ENCODE peak calls at places on chromosomes 4 and X, in eight cellular contexts. F is GM23248, R is GM23338, T is hepatocyte, J is HCT116, X is neural progenitor cell, G is PC-3, B is SK-N-SH. O is an unnamed sample. For H3K27me3, the result is how much of the 10 kb centered on the place peaks cover.

GRCh38 chrX:31702208-31702607 is 630.4 kb upstream of the FTHL17 start:
- DNase-seq in R (no peak), F (no peak), J (no peak), X (no peak), B (no peak), T (no peak), G (no peak), O (no peak)

GRCh38 chr4:112279882-112280315 is 5.8 kb downstream of the TIFA start:
- DNase-seq in G (no peak), F (no peak), R (no peak), X (peak), T (no peak), B (no peak), J (no peak), O (no peak)

GRCh38 chr4:120286813-120287212 is 220.2 kb upstream of the MAD2L1 start:
- DNase-seq in B (no peak), R (peak), X (no peak), J (no peak), F (peak), G (peak), T (no peak), O (no peak)

GRCh38 chr4:112327950-112328349 is 30.8 kb downstream of the ALPK1 start:
- DNase-seq in G (peak), J (peak), R (peak), F (peak), X (peak), B (peak), T (peak), O (peak)

GRCh38 chr4:16196482-16197393 is 29.5 kb downstream of the TAPT1 start:
- DNase-seq in J (peak), B (no peak), R (peak), T (peak), X (peak), G (peak), F (peak), O (no peak)

GRCh38 chr4:99846891-99847290 is 30.3 kb downstream of the DAPP1 start:
- DNase-seq in B (no peak), R (no peak), T (no peak), G (no peak), J (no peak), X (no peak), F (no peak), O (no peak)

GRCh38 chrX:46597774-46598173 is 24.2 kb downstream of the CHST7 start:
- DNase-seq in J (no peak), F (no peak), G (no peak), B (no peak), X (no peak), T (no peak), R (no peak), O (no peak)

GRCh38 chr4:56055027-56055976 is 106.6 kb downstream of the CEP135 start:
- DNase-seq in B (no peak), T (peak), X (no peak), J (no peak), F (no peak), G (no peak), R (peak), O (no peak)

GRCh38 chr4:142366821-142367220 is 479.3 kb downstream of the INPP4B start:
- DNase-seq in B (no peak), J (no peak), X (peak), T (no peak), R (peak), G (no peak), F (no peak), O (no peak)

GRCh38 chrX:106177106-106177981 is 9.2 kb downstream of the PWWP3B start:
- DNase-seq in X (peak), F (no peak), J (no peak), B (no peak), T (peak), G (no peak), R (peak), O (no peak)

GRCh38 chrX:15391850-15392249 is 7.6 kb upstream of the VEGFD start:
- DNase-seq in F (no peak), B (no peak), R (peak), G (no peak), X (peak), T (no peak), J (no peak), O (no peak)

DNA sequence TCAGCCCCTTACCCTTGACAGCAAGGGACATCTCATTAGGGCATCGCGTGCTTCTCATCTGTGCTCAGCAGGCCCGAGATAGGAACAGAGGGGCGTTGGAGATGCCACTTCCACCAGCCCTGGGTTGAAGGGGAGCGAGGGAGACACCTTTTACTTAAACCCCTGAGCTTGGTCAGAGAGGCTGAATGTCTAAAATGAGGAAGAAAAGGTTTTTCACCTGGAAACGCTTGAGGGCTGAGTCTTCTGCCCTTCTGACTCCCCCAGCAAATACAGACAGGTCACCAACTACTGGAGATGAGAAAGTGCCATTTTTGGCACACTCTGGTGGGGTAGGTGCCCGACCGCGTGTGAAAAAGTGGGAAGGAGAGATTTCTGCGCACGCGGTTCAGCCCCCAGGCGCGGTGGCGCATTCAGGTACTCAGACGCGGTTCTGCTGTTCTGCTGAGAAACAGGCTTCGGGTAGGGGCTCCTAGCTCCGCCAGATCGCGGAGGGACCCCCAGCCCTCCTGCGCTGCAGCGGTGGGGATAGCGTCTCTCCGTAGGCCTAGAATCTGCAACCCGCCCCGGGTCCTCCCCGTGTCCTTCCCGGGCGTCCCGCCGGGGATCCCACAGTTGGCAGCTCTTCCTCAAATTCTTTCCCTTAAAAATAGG is 3.2 kb downstream of the SHOX start:
- DNase-seq in R (peak), X (peak), B (no peak), F (no peak), G (no peak), T (no peak), J (no peak), O (no peak)
- H3K27me3 ChIP-seq in R (half or more), X (half or more), B (half or more), F (under half), G (half or more), T (half or more), J (under half), O (under half)

DNA sequence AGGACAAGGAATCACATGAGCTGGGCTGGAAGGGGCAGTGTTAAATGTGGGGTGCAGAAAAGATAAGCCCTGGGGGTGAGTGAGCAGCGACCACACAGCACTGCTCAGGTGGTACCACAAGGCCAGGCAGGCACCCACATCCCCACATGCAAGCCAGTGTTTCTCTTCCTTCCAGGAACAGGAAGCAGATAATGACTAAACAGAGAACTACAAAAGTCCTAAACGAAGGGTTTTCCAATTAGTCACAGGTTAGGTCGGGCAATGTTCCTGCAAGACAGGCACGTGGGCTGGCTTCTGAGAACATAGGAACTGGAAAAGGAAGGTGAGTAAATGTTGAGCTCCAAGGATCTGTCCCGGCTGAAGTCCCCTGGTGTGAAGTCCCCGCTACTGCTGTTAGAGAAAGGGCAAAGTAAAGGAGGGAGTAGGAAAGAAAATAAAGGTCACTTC is 19.5 kb downstream of the RELL1 start:
- DNase-seq in J (peak), B (no peak), X (no peak), G (peak), T (peak), F (peak), R (peak), O (no peak)
- TF ChIP-seq EZH2phosphoT487 in J (no peak), B (no peak), X (no peak), G (no peak), T (no peak), F (no peak), R (no peak), O (no peak)

DNA sequence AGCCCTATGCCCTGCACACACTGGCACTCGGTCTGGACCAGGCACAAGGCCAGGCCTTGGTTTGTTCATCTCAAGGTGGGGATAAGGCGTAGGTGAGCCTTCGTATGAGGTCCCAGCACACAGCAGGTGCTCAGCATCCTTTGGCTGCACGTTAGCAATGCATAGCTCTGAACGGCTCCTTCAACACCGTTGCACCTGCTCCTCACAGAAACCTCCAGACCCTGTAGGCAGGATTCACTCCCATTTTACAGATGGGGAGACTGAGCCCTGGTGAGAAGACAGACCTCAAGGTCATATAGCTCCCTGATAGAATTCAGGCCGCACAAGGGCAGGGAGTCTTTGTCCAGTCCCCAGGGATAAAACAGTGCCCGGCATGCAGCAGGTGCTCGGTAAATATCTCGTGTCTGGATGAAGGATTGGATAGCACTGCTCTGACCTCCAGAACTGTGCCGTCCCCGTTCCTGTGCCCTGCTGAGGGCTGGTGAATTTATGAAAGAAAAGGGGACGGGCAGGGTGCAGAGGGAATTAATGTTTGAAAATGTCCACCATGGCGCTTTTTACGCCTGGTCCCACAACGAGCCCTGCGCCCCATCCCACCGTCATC is 2.4 kb downstream of the PPP2R2C start:
- DNase-seq in R (no peak), F (no peak), G (no peak), X (no peak), J (no peak), T (no peak), B (no peak), O (no peak)
- H3K27me3 ChIP-seq in R (half or more), F (half or more), G (under half), X (half or more), J (under half), T (half or more), B (under half), O (half or more)

GRCh38 chr4:10048931-10049655 is 27.8 kb upstream of the SLC2A9 start:
- DNase-seq in F (no peak), R (no peak), J (no peak), T (peak), X (no peak), G (no peak), B (no peak), O (no peak)

GRCh38 chr4:10041036-10041435 is 19.7 kb upstream of the SLC2A9 start:
- DNase-seq in T (no peak), R (no peak), J (no peak), F (no peak), G (no peak), B (no peak), X (no peak), O (no peak)

GRCh38 chr4:10047967-10048366 is 26.7 kb upstream of the SLC2A9 start:
- DNase-seq in G (no peak), J (no peak), F (no peak), X (no peak), T (no peak), B (no peak), R (no peak), O (no peak)

GRCh38 chr4:10050171-10051120 is 29.1 kb upstream of the SLC2A9 start:
- DNase-seq in B (no peak), X (no peak), T (no peak), G (no peak), R (no peak), F (no peak), J (no peak), O (no peak)

GRCh38 chr4:10045481-10045880 is 24.2 kb upstream of the SLC2A9 start:
- DNase-seq in T (peak), B (no peak), X (no peak), F (peak), G (peak), J (peak), R (no peak), O (no peak)
- TF ChIP-seq EZH2phosphoT487 in T (no peak), B (no peak), X (no peak), F (no peak), G (no peak), J (no peak), R (no peak), O (no peak)

O was measured in MM.1S.